ENCODE peak calls at places on chromosomes 1 and 21, in nine cellular contexts. R is H1, N is astrocyte, Y is PC-3, A is DND-41, H is hepatocyte, Q is PC-9, M is IMR-90, B is OCI-LY7. W is an unnamed sample. For H4K20me1, the result is how much of the 10 kb centered on the place peaks cover.

GRCh38 chr1:234315091-234315541 is 58.1 kb upstream of the COA6 start:
- DNase-seq in R (no peak), N (peak), Y (peak), A (peak), H (no peak), Q (peak), M (peak), B (peak), W (peak)

GRCh38 chr1:68401506-68401905 is 48.2 kb downstream of the RPE65 start:
- DNase-seq in R (no peak), N (no peak), Y (peak), A (no peak), H (no peak), Q (no peak), M (no peak), B (no peak), W (no peak)

GRCh38 chr1:234997201-234998173 is 131.2 kb downstream of the TOMM20 start:
- DNase-seq in R (no peak), N (peak), Y (peak), A (no peak), H (peak), Q (peak), M (peak), B (no peak), W (peak)

GRCh38 chr1:77282187-77282865 is 507 bp downstream of the AK5 start:
- DNase-seq in R (no peak), N (peak), Y (peak), A (no peak), H (peak), Q (peak), M (peak), B (no peak), W (peak)

GRCh38 chr1:198212675-198213074 is 55.9 kb downstream of the NEK7 start:
- DNase-seq in R (no peak), N (peak), Y (peak), A (no peak), H (no peak), Q (no peak), M (peak), B (no peak), W (peak)

GRCh38 chr1:12276225-12276624 is 46.4 kb downstream of the VPS13D start:
- DNase-seq in R (peak), N (no peak), Y (peak), A (no peak), H (peak), Q (no peak), M (peak), B (no peak), W (peak)

GRCh38 chr21:27622636-27623035 is 655.7 kb upstream of the ADAMTS5 start:
- DNase-seq in R (no peak), N (no peak), Y (no peak), A (no peak), H (no peak), Q (no peak), M (no peak), B (no peak), W (no peak)

GRCh38 chr1:43935711-43936427 is 2.3 kb downstream of the ARTN start:
- DNase-seq in R (no peak), N (no peak), Y (peak), A (no peak), H (peak), Q (no peak), M (no peak), B (no peak), W (peak)

GRCh38 chr1:174160109-174160473 is 771 bp downstream of the RABGAP1L start:
- DNase-seq in R (no peak), N (no peak), Y (peak), A (no peak), H (peak), Q (peak), M (peak), B (no peak), W (peak)

GRCh38 chr1:65894738-65895605 is 102.3 kb downstream of the PDE4B start:
- DNase-seq in R (no peak), N (no peak), Y (no peak), A (no peak), H (no peak), Q (no peak), M (peak), B (no peak), W (no peak)

GRCh38 chr1:202959276-202959620 is 1.1 kb upstream of the ADIPOR1 start:
- DNase-seq in R (no peak), N (peak), Y (peak), A (no peak), H (peak), Q (peak), M (peak), B (no peak), W (peak)

GRCh38 chr1:12407050-12407961 is 177.5 kb downstream of the VPS13D start:
- DNase-seq in R (no peak), N (peak), Y (peak), A (no peak), H (peak), Q (peak), M (peak), B (no peak), W (peak)

GRCh38 chr21:36705679-36706481 is 7.0 kb downstream of the SIM2 start:
- DNase-seq in R (no peak), N (no peak), Y (no peak), A (peak), H (no peak), Q (no peak), M (no peak), B (no peak), W (no peak)
- TF ChIP-seq CTCF in R (no peak), N (no peak), Y (no peak), A (peak), H (peak), Q (no peak), M (peak), B (no peak), W (peak)

GRCh38 chr1:54474500-54475235 is 68.5 kb upstream of the SSBP3 start:
- DNase-seq in R (no peak), N (no peak), Y (no peak), A (peak), H (peak), Q (no peak), M (no peak), B (no peak), W (no peak)
- H3K4me3 ChIP-seq in R (peak), N (peak), Y (no peak), A (peak), H (no peak), Q (no peak), M (no peak), B (no peak), W (no peak)

DNA sequence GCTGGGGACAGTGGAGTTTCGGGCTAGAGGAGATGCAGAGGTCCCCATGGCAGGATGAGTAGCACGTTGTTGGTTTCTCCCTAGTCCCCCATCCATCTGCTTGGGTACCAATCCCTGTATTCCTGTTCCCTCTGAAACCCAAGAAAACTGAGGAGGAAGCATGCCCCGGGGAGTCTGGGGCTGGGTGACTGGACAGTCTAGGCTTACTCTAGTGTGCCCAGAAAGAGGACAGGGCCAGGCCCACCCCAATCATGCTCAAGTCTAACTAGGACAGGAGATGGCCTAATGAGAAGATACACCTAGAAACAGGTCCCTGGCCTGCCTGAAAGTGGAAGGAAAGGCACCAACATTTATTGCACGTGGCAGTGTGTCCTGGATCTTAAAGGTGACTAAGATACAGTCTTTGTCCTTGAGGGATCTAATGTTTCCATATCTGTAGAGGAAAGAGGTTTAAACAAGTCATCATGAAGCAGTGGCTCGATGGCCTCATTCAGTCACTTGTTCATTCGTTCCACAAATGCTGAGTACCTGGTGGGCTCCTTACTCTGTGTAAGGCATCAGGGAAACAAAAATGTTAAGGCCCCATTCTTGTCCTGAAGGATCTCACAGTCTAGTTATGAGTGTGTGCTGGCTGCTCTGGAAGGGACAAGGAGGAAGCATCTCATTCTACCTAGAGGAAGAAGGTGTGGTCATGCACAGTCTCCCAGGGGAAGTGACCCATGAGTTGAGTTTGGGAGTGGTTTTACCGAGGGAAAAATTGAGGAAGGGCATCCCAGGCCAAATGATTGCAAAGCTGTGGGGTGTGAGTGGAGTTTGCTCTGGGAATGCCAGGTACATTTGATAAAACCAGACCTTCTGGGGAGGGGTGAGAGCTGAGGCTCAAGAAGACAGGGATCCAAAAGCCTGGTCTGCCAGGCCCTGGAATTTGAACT is 10.0 kb downstream of the CDK18 start:
- DNase-seq in R (no peak), N (no peak), Y (no peak), A (no peak), H (no peak), Q (no peak), M (no peak), B (no peak), W (no peak)
- H4K20me1 ChIP-seq in R (under half), N (under half), Y (under half), A (under half), H (under half), Q (under half), M (under half), B (under half), W (under half)

GRCh38 chr1:108048311-108049082 is 83.5 kb upstream of the VAV3 start:
- DNase-seq in R (no peak), N (no peak), Y (no peak), A (no peak), H (no peak), Q (no peak), M (no peak), B (no peak), W (no peak)

GRCh38 chr1:108050134-108050533 is 85.2 kb upstream of the VAV3 start:
- DNase-seq in R (no peak), N (no peak), Y (peak), A (no peak), H (no peak), Q (no peak), M (no peak), B (no peak), W (no peak)

GRCh38 chr1:108047085-108047484 is 82.1 kb upstream of the VAV3 start:
- DNase-seq in R (no peak), N (no peak), Y (no peak), A (no peak), H (no peak), Q (no peak), M (no peak), B (no peak), W (no peak)

GRCh38 chr1:108050911-108051624 is 86.1 kb upstream of the VAV3 start:
- DNase-seq in R (no peak), N (peak), Y (no peak), A (peak), H (no peak), Q (no peak), M (no peak), B (no peak), W (no peak)

GRCh38 chr1:108049083-108049819 is 84.3 kb upstream of the VAV3 start:
- DNase-seq in R (no peak), N (no peak), Y (peak), A (peak), H (peak), Q (no peak), M (no peak), B (peak), W (peak)
- TF ChIP-seq CTCF in R (peak), N (peak), Y (peak), A (peak), H (peak), Q (peak), M (no peak), B (peak), W (peak)